ENCODE peak calls at places on chromosome 3, in four cellular contexts. One of them, this sample, is unnamed. For H3K27me3, the result is how much of the 10 kb centered on the place peaks cover.

GRCh38 chr3:33941804-33942203 is 143.4 kb downstream of the PDCD6IP start:
- DNase-seq in K562: no peak
- DNase-seq in HCT116: no peak
- DNase-seq in HepG2: no peak
- DNase-seq in this sample: no peak

GRCh38 chr3:164604687-164605086 is 473.6 kb downstream of the SI start:
- DNase-seq in K562: no peak
- DNase-seq in HCT116: no peak
- DNase-seq in HepG2: no peak
- DNase-seq in this sample: no peak

GRCh38 chr3:82824491-82824890 is 1063.0 kb upstream of the GBE1 start:
- DNase-seq in K562: no peak
- DNase-seq in HCT116: no peak
- DNase-seq in HepG2: no peak
- DNase-seq in this sample: no peak

GRCh38 chr3:196648856-196649255 is 9.4 kb downstream of the NRROS start:
- DNase-seq in K562: no peak
- DNase-seq in HCT116: no peak
- DNase-seq in HepG2: no peak
- DNase-seq in this sample: no peak

GRCh38 chr3:42906085-42906904 is at the start of gene ZNF662:
- DNase-seq in K562: no peak
- DNase-seq in HCT116: no peak
- DNase-seq in HepG2: no peak
- DNase-seq in this sample: no peak

GRCh38 chr3:105629725-105630124 is 239.1 kb downstream of the CBLB start:
- DNase-seq in K562: no peak
- DNase-seq in HCT116: no peak
- DNase-seq in HepG2: no peak
- DNase-seq in this sample: no peak

GRCh38 chr3:46098319-46098761 is 71.1 kb upstream of the XCR1 start:
- DNase-seq in K562: no peak
- DNase-seq in HCT116: no peak
- DNase-seq in HepG2: no peak
- DNase-seq in this sample: no peak

GRCh38 chr3:194089357-194090177 is 46.4 kb upstream of the HES1 start:
- DNase-seq in K562: peak
- DNase-seq in HCT116: peak
- DNase-seq in HepG2: peak
- DNase-seq in this sample: peak

GRCh38 chr3:42544492-42545283 is 37.1 kb downstream of the SEC22C start:
- DNase-seq in K562: no peak
- DNase-seq in HCT116: no peak
- DNase-seq in HepG2: peak
- DNase-seq in this sample: no peak

GRCh38 chr3:37174532-37175126 is at the start of gene LRRFIP2:
- DNase-seq in K562: peak
- DNase-seq in HCT116: no peak
- DNase-seq in HepG2: no peak
- DNase-seq in this sample: no peak

GRCh38 chr3:156906275-156906674 is 80.1 kb downstream of the LEKR1 start:
- DNase-seq in K562: no peak
- DNase-seq in HCT116: no peak
- DNase-seq in HepG2: no peak
- DNase-seq in this sample: no peak
- TF ChIP-seq TCF7L2 in K562: no peak
- TF ChIP-seq TCF7L2 in HCT116: no peak
- TF ChIP-seq TCF7L2 in HepG2: no peak
- TF ChIP-seq TCF7L2 in this sample: no peak

GRCh38 chr3:47854267-47854666 is 51.3 kb downstream of the DHX30 start:
- DNase-seq in K562: no peak
- DNase-seq in HCT116: no peak
- DNase-seq in HepG2: no peak
- DNase-seq in this sample: no peak

GRCh38 chr3:47857151-47857550 is 54.2 kb downstream of the DHX30 start:
- DNase-seq in K562: no peak
- DNase-seq in HCT116: no peak
- DNase-seq in HepG2: no peak
- DNase-seq in this sample: no peak

GRCh38 chr3:47855461-47856383 is 52.8 kb downstream of the DHX30 start:
- DNase-seq in K562: no peak
- DNase-seq in HCT116: no peak
- DNase-seq in HepG2: no peak
- DNase-seq in this sample: no peak

GRCh38 chr3:47854720-47855455 is 52.0 kb downstream of the DHX30 start:
- DNase-seq in K562: no peak
- DNase-seq in HCT116: no peak
- DNase-seq in HepG2: no peak
- DNase-seq in this sample: no peak

DNA sequence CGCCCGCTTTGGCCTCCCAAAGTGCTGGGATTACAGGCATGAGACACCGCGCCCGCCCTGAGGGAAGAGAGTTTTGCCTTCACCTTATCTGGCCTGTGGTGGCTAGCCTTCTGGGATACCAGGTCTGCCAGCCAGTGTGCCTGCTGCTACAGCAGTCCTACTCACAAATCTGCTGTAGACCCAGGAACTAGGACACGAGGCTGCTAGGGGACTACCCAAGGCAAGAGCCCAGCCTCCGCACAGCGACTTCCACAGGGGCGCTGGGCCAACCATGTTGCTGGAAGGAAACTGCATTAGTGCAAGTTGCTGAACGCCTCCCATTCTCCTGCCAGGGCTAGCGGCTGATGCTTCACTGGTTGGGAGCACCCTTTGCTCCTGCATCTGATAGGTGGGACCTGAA is 53.7 kb downstream of the DHX30 start:
- DNase-seq in K562: no peak
- DNase-seq in HCT116: no peak
- DNase-seq in HepG2: no peak
- DNase-seq in this sample: no peak
- H3K27me3 ChIP-seq in K562: under half
- H3K27me3 ChIP-seq in HCT116: under half
- H3K27me3 ChIP-seq in HepG2: under half
- H3K27me3 ChIP-seq in this sample: under half

GRCh38 chr3:109355625-109356441 is 18.5 kb upstream of the DPPA4 start:
- DNase-seq in K562: no peak
- DNase-seq in HCT116: no peak
- DNase-seq in HepG2: no peak
- DNase-seq in this sample: no peak
- TF ChIP-seq TCF7L2 in K562: no peak
- TF ChIP-seq TCF7L2 in HCT116: no peak
- TF ChIP-seq TCF7L2 in HepG2: no peak
- TF ChIP-seq TCF7L2 in this sample: no peak

GRCh38 chr3:69741057-69741830 is 2.0 kb downstream of the MITF start:
- DNase-seq in K562: no peak
- DNase-seq in HCT116: no peak
- DNase-seq in HepG2: no peak
- DNase-seq in this sample: no peak

GRCh38 chr3:69738859-69739203 is 433 bp upstream of the MITF start:
- DNase-seq in K562: no peak
- DNase-seq in HCT116: no peak
- DNase-seq in HepG2: no peak
- DNase-seq in this sample: no peak

GRCh38 chr3:69738291-69738690 is 973 bp upstream of the MITF start:
- DNase-seq in K562: peak
- DNase-seq in HCT116: no peak
- DNase-seq in HepG2: no peak
- DNase-seq in this sample: no peak

GRCh38 chr3:69740103-69741021 is 1.1 kb downstream of the MITF start:
- DNase-seq in K562: peak
- DNase-seq in HCT116: no peak
- DNase-seq in HepG2: no peak
- DNase-seq in this sample: no peak

GRCh38 chr3:69739204-69740102 is at the start of gene MITF:
- DNase-seq in K562: peak
- DNase-seq in HCT116: peak
- DNase-seq in HepG2: peak
- DNase-seq in this sample: peak
- H3K27me3 ChIP-seq in K562: under half
- H3K27me3 ChIP-seq in HCT116: under half
- H3K27me3 ChIP-seq in HepG2: under half
- H3K27me3 ChIP-seq in this sample: under half

GRCh38 chr3:115685097-115685496 is 61.8 kb downstream of the GAP43 start:
- DNase-seq in K562: no peak
- DNase-seq in HCT116: no peak
- DNase-seq in HepG2: no peak
- DNase-seq in this sample: no peak

GRCh38 chr3:115692887-115693524 is 69.7 kb downstream of the GAP43 start:
- DNase-seq in K562: peak
- DNase-seq in HCT116: peak
- DNase-seq in HepG2: peak
- DNase-seq in this sample: peak

GRCh38 chr3:115683773-115684172 is 60.5 kb downstream of the GAP43 start:
- DNase-seq in K562: no peak
- DNase-seq in HCT116: no peak
- DNase-seq in HepG2: no peak
- DNase-seq in this sample: no peak

GRCh38 chr3:115691964-115692363 is 68.7 kb downstream of the GAP43 start:
- DNase-seq in K562: no peak
- DNase-seq in HCT116: no peak
- DNase-seq in HepG2: no peak
- DNase-seq in this sample: no peak

DNA sequence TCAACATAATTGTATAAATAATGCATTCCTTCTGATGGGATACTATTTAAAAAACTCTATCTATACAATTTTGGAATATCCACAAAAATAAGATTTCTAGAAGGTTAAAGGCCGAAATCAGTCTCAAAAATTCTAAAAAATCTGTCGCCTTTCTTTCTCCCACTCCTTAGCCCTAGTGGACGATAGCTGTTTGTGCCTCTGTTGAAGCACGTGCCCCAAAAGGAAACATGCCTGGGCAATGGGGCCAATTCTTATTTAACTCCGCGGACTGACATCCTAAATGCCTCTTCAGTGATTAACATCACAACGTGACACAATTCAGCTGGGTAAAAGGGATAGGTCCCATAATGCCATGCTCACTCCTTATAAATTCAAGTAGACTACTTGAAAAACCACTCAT is 65.1 kb downstream of the GAP43 start:
- DNase-seq in K562: no peak
- DNase-seq in HCT116: no peak
- DNase-seq in HepG2: no peak
- DNase-seq in this sample: no peak
- TF ChIP-seq TCF7L2 in K562: no peak
- TF ChIP-seq TCF7L2 in HCT116: no peak
- TF ChIP-seq TCF7L2 in HepG2: no peak
- TF ChIP-seq TCF7L2 in this sample: no peak

DNA sequence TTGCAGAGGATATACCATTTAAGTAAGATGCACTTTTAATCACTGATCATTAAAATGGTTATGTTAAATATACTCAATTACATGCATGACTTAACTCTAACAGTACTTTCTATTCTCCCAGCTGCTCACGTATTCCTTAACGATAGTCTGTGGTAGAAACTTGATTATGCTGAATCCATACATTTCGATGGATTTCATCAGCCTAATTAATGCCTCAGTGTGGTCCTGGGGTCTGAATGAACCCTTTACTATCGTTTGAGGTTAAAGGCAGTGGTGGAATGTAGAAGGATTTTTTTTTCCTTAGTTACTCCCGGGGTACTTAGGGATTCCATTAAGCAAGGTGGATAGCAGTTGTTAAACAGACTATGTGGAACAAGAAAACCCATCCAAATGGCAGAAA is 18.6 kb downstream of the SOX2 start:
- DNase-seq in K562: no peak
- DNase-seq in HCT116: no peak
- DNase-seq in HepG2: no peak
- DNase-seq in this sample: no peak
- H3K27me3 ChIP-seq in K562: under half
- H3K27me3 ChIP-seq in HCT116: under half
- H3K27me3 ChIP-seq in HepG2: under half
- H3K27me3 ChIP-seq in this sample: under half

DNA sequence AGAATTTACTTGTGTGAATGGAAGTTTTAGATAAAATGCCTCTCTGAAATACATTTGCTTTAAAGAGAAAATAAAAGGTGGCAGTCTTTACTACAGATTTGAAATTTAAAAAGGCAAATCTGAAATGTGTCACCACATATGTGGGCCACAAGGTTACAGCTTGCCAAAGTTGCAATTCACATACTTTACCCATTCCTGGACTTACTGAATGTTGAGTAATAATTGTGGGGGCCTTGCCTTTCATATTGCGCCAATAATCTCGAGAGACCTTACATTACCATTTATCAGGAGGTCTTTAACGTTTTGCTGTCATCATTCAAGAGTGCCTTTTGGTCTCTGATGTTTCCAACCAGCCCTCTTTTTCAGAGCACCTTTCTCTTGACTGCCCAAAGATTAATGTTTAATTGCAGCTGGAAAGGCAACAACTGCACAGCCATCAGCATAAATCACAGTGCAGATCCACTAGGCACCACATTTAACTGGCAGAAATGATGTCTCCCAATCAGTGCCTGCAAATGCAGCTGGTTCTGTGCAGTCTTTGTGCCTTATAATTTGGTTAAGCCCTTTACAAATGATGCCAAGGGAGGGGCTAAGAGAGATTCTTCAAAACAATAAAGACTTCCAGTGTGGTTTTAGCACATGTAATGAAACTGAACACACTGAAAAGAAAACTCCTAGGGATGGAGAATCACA is 206.8 kb downstream of the MAGI1 start:
- DNase-seq in K562: no peak
- DNase-seq in HCT116: no peak
- DNase-seq in HepG2: peak
- DNase-seq in this sample: no peak
- TF ChIP-seq TCF7L2 in K562: no peak
- TF ChIP-seq TCF7L2 in HCT116: no peak
- TF ChIP-seq TCF7L2 in HepG2: no peak
- TF ChIP-seq TCF7L2 in this sample: no peak

GRCh38 chr3:122991236-122991985 is 36.2 kb downstream of the SEMA5B start:
- DNase-seq in K562: no peak
- DNase-seq in HCT116: no peak
- DNase-seq in HepG2: no peak
- DNase-seq in this sample: no peak

GRCh38 chr3:122992628-122993570 is 34.7 kb downstream of the SEMA5B start:
- DNase-seq in K562: no peak
- DNase-seq in HCT116: no peak
- DNase-seq in HepG2: no peak
- DNase-seq in this sample: no peak

GRCh38 chr3:122989856-122990575 is 37.5 kb downstream of the SEMA5B start:
- DNase-seq in K562: no peak
- DNase-seq in HCT116: no peak
- DNase-seq in HepG2: no peak
- DNase-seq in this sample: no peak

GRCh38 chr3:122993573-122993972 is 34.0 kb downstream of the SEMA5B start:
- DNase-seq in K562: no peak
- DNase-seq in HCT116: no peak
- DNase-seq in HepG2: no peak
- DNase-seq in this sample: no peak

DNA sequence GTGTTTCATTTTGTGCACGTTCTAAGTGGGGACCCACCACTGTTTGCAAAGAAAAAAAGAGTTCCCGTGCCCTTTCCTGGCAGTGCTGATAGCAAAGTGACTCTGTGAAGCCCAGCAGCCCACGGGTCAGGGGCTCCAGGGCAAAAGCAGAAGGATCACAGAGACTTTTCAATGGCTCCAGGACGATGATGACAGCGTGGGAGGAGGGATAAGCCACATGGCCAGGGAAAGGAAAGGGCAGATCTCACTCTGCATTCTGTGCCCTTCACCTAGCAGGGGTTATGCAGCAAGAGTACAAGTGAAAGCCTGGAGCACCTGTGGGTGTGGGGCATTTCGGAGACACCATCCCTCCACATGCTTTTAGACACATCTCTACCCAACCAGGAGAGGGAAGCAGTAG is 35.4 kb downstream of the SEMA5B start:
- DNase-seq in K562: no peak
- DNase-seq in HCT116: no peak
- DNase-seq in HepG2: no peak
- DNase-seq in this sample: no peak
- H3K27me3 ChIP-seq in K562: under half
- H3K27me3 ChIP-seq in HCT116: half or more
- H3K27me3 ChIP-seq in HepG2: under half
- H3K27me3 ChIP-seq in this sample: under half

This sample was measured in Panc1.